ENCODE peak calls at places on chromosomes 12 and 14, in four cellular contexts. One of them, this sample, is unnamed.

GRCh38 chr14:94897092-94897491 is 127.2 kb upstream of the GSC start:
- DNase-seq in neural crest cell: no peak
- DNase-seq in iPS-NIHi11: no peak
- DNase-seq in activated T-helper 1 cell treated with anti-CD3 and anti-CD28 coated beads, Interleukin-2, amount 50 U/mL, for 16 hours: no peak
- DNase-seq in this sample: no peak

GRCh38 chr12:92393504-92393903 is 247.9 kb upstream of the BTG1 start:
- DNase-seq in neural crest cell: peak
- DNase-seq in iPS-NIHi11: no peak
- DNase-seq in activated T-helper 1 cell treated with anti-CD3 and anti-CD28 coated beads, Interleukin-2, amount 50 U/mL, for 16 hours: no peak
- DNase-seq in this sample: no peak

GRCh38 chr14:47262801-47263200 is 412.6 kb downstream of the MDGA2 start:
- DNase-seq in neural crest cell: no peak
- DNase-seq in iPS-NIHi11: no peak
- DNase-seq in activated T-helper 1 cell treated with anti-CD3 and anti-CD28 coated beads, Interleukin-2, amount 50 U/mL, for 16 hours: no peak
- DNase-seq in this sample: no peak

GRCh38 chr14:103495854-103496253 is 26.8 kb downstream of the CKB start:
- DNase-seq in neural crest cell: no peak
- DNase-seq in iPS-NIHi11: no peak
- DNase-seq in activated T-helper 1 cell treated with anti-CD3 and anti-CD28 coated beads, Interleukin-2, amount 50 U/mL, for 16 hours: no peak
- DNase-seq in this sample: no peak

GRCh38 chr12:132729541-132730320 is 19.1 kb downstream of the PGAM5 start:
- DNase-seq in neural crest cell: no peak
- DNase-seq in iPS-NIHi11: no peak
- DNase-seq in activated T-helper 1 cell treated with anti-CD3 and anti-CD28 coated beads, Interleukin-2, amount 50 U/mL, for 16 hours: no peak
- DNase-seq in this sample: no peak

GRCh38 chr12:56417739-56418138 is 31.5 kb downstream of the TIMELESS start:
- DNase-seq in neural crest cell: no peak
- DNase-seq in iPS-NIHi11: no peak
- DNase-seq in activated T-helper 1 cell treated with anti-CD3 and anti-CD28 coated beads, Interleukin-2, amount 50 U/mL, for 16 hours: no peak
- DNase-seq in this sample: no peak

GRCh38 chr12:49583361-49584094 is 15.6 kb upstream of the MCRS1 start:
- DNase-seq in neural crest cell: no peak
- DNase-seq in iPS-NIHi11: no peak
- DNase-seq in activated T-helper 1 cell treated with anti-CD3 and anti-CD28 coated beads, Interleukin-2, amount 50 U/mL, for 16 hours: no peak
- DNase-seq in this sample: no peak

GRCh38 chr14:45998554-45998953 is 653.0 kb downstream of the RPL10L start:
- DNase-seq in neural crest cell: no peak
- DNase-seq in iPS-NIHi11: no peak
- DNase-seq in activated T-helper 1 cell treated with anti-CD3 and anti-CD28 coated beads, Interleukin-2, amount 50 U/mL, for 16 hours: no peak
- DNase-seq in this sample: no peak

GRCh38 chr14:64792231-64792630 is 87.5 kb downstream of the SPTB start:
- DNase-seq in neural crest cell: no peak
- DNase-seq in iPS-NIHi11: no peak
- DNase-seq in activated T-helper 1 cell treated with anti-CD3 and anti-CD28 coated beads, Interleukin-2, amount 50 U/mL, for 16 hours: no peak
- DNase-seq in this sample: no peak

GRCh38 chr14:99035268-99035667 is 236.7 kb downstream of the BCL11B start:
- DNase-seq in neural crest cell: no peak
- DNase-seq in iPS-NIHi11: no peak
- DNase-seq in activated T-helper 1 cell treated with anti-CD3 and anti-CD28 coated beads, Interleukin-2, amount 50 U/mL, for 16 hours: no peak
- DNase-seq in this sample: no peak

GRCh38 chr12:111798182-111798581 is 31.4 kb downstream of the ALDH2 start:
- DNase-seq in neural crest cell: no peak
- DNase-seq in iPS-NIHi11: no peak
- DNase-seq in activated T-helper 1 cell treated with anti-CD3 and anti-CD28 coated beads, Interleukin-2, amount 50 U/mL, for 16 hours: no peak
- DNase-seq in this sample: no peak

GRCh38 chr12:96677363-96677762 is 188.0 kb downstream of the CFAP54 start:
- DNase-seq in neural crest cell: no peak
- DNase-seq in iPS-NIHi11: no peak
- DNase-seq in activated T-helper 1 cell treated with anti-CD3 and anti-CD28 coated beads, Interleukin-2, amount 50 U/mL, for 16 hours: no peak
- DNase-seq in this sample: no peak

GRCh38 chr14:75282166-75282547 is 3.5 kb downstream of the FOS start:
- DNase-seq in neural crest cell: no peak
- DNase-seq in iPS-NIHi11: no peak
- DNase-seq in activated T-helper 1 cell treated with anti-CD3 and anti-CD28 coated beads, Interleukin-2, amount 50 U/mL, for 16 hours: no peak
- DNase-seq in this sample: no peak

GRCh38 chr12:125650587-125650986 is 585.4 kb downstream of the AACS start:
- DNase-seq in neural crest cell: no peak
- DNase-seq in iPS-NIHi11: no peak
- DNase-seq in activated T-helper 1 cell treated with anti-CD3 and anti-CD28 coated beads, Interleukin-2, amount 50 U/mL, for 16 hours: no peak
- DNase-seq in this sample: no peak

GRCh38 chr12:89075890-89076591 is 276.3 kb downstream of the DUSP6 start:
- DNase-seq in neural crest cell: no peak
- DNase-seq in iPS-NIHi11: no peak
- DNase-seq in activated T-helper 1 cell treated with anti-CD3 and anti-CD28 coated beads, Interleukin-2, amount 50 U/mL, for 16 hours: no peak
- DNase-seq in this sample: no peak

GRCh38 chr12:1837541-1838206 is 17.3 kb downstream of the LRTM2 start:
- DNase-seq in neural crest cell: peak
- DNase-seq in iPS-NIHi11: no peak
- DNase-seq in activated T-helper 1 cell treated with anti-CD3 and anti-CD28 coated beads, Interleukin-2, amount 50 U/mL, for 16 hours: no peak
- DNase-seq in this sample: peak

GRCh38 chr12:67633024-67633423 is 15.5 kb upstream of the DYRK2 start:
- DNase-seq in neural crest cell: no peak
- DNase-seq in iPS-NIHi11: no peak
- DNase-seq in activated T-helper 1 cell treated with anti-CD3 and anti-CD28 coated beads, Interleukin-2, amount 50 U/mL, for 16 hours: no peak
- DNase-seq in this sample: no peak

GRCh38 chr12:587551-588322 is 75.5 kb downstream of the NINJ2 start:
- DNase-seq in neural crest cell: no peak
- DNase-seq in iPS-NIHi11: no peak
- DNase-seq in activated T-helper 1 cell treated with anti-CD3 and anti-CD28 coated beads, Interleukin-2, amount 50 U/mL, for 16 hours: no peak
- DNase-seq in this sample: no peak

GRCh38 chr14:104553166-104554087 is 26.1 kb upstream of the C14orf180 start:
- DNase-seq in neural crest cell: no peak
- DNase-seq in iPS-NIHi11: no peak
- DNase-seq in activated T-helper 1 cell treated with anti-CD3 and anti-CD28 coated beads, Interleukin-2, amount 50 U/mL, for 16 hours: no peak
- DNase-seq in this sample: no peak

GRCh38 chr12:75774309-75775052 is 257.1 kb downstream of the PHLDA1 start:
- DNase-seq in neural crest cell: no peak
- DNase-seq in iPS-NIHi11: no peak
- DNase-seq in activated T-helper 1 cell treated with anti-CD3 and anti-CD28 coated beads, Interleukin-2, amount 50 U/mL, for 16 hours: no peak
- DNase-seq in this sample: no peak

GRCh38 chr12:107223816-107224215 is 130.5 kb upstream of the CRY1 start:
- DNase-seq in neural crest cell: no peak
- DNase-seq in iPS-NIHi11: no peak
- DNase-seq in activated T-helper 1 cell treated with anti-CD3 and anti-CD28 coated beads, Interleukin-2, amount 50 U/mL, for 16 hours: no peak
- DNase-seq in this sample: no peak

GRCh38 chr14:52268191-52269061 is 928 bp downstream of the PTGDR start:
- DNase-seq in neural crest cell: peak
- DNase-seq in iPS-NIHi11: peak
- DNase-seq in activated T-helper 1 cell treated with anti-CD3 and anti-CD28 coated beads, Interleukin-2, amount 50 U/mL, for 16 hours: no peak
- DNase-seq in this sample: no peak

GRCh38 chr14:23708343-23708742 is 72.2 kb downstream of the DHRS2 start:
- DNase-seq in neural crest cell: no peak
- DNase-seq in iPS-NIHi11: no peak
- DNase-seq in activated T-helper 1 cell treated with anti-CD3 and anti-CD28 coated beads, Interleukin-2, amount 50 U/mL, for 16 hours: no peak
- DNase-seq in this sample: no peak

GRCh38 chr12:88067301-88067700 is 38.1 kb upstream of the C12orf50 start:
- DNase-seq in neural crest cell: no peak
- DNase-seq in iPS-NIHi11: no peak
- DNase-seq in activated T-helper 1 cell treated with anti-CD3 and anti-CD28 coated beads, Interleukin-2, amount 50 U/mL, for 16 hours: no peak
- DNase-seq in this sample: no peak

GRCh38 chr14:104797112-104798044 is 1.8 kb upstream of the AKT1 start:
- DNase-seq in neural crest cell: no peak
- DNase-seq in iPS-NIHi11: no peak
- DNase-seq in activated T-helper 1 cell treated with anti-CD3 and anti-CD28 coated beads, Interleukin-2, amount 50 U/mL, for 16 hours: no peak
- DNase-seq in this sample: peak

GRCh38 chr14:67526676-67527459 is 6.2 kb upstream of the PLEKHH1 start:
- DNase-seq in neural crest cell: peak
- DNase-seq in iPS-NIHi11: peak
- DNase-seq in activated T-helper 1 cell treated with anti-CD3 and anti-CD28 coated beads, Interleukin-2, amount 50 U/mL, for 16 hours: no peak
- DNase-seq in this sample: peak

GRCh38 chr12:52587563-52587962 is 13.7 kb downstream of the KRT72 start:
- DNase-seq in neural crest cell: no peak
- DNase-seq in iPS-NIHi11: no peak
- DNase-seq in activated T-helper 1 cell treated with anti-CD3 and anti-CD28 coated beads, Interleukin-2, amount 50 U/mL, for 16 hours: no peak
- DNase-seq in this sample: no peak

GRCh38 chr12:107467716-107468115 is 217.9 kb upstream of the PWP1 start:
- DNase-seq in neural crest cell: no peak
- DNase-seq in iPS-NIHi11: no peak
- DNase-seq in activated T-helper 1 cell treated with anti-CD3 and anti-CD28 coated beads, Interleukin-2, amount 50 U/mL, for 16 hours: no peak
- DNase-seq in this sample: no peak

GRCh38 chr14:101665478-101666078 is 95.9 kb upstream of the PPP2R5C start:
- DNase-seq in neural crest cell: peak
- DNase-seq in iPS-NIHi11: peak
- DNase-seq in activated T-helper 1 cell treated with anti-CD3 and anti-CD28 coated beads, Interleukin-2, amount 50 U/mL, for 16 hours: no peak
- DNase-seq in this sample: peak

GRCh38 chr12:117022465-117022864 is 76.8 kb downstream of the TESC start:
- DNase-seq in neural crest cell: no peak
- DNase-seq in iPS-NIHi11: no peak
- DNase-seq in activated T-helper 1 cell treated with anti-CD3 and anti-CD28 coated beads, Interleukin-2, amount 50 U/mL, for 16 hours: no peak
- DNase-seq in this sample: no peak

GRCh38 chr12:67274186-67274585 is 5.0 kb downstream of the CAND1 start:
- DNase-seq in neural crest cell: no peak
- DNase-seq in iPS-NIHi11: no peak
- DNase-seq in activated T-helper 1 cell treated with anti-CD3 and anti-CD28 coated beads, Interleukin-2, amount 50 U/mL, for 16 hours: no peak
- DNase-seq in this sample: no peak

GRCh38 chr14:90397401-90398314 is 829 bp downstream of the CALM1 start:
- DNase-seq in neural crest cell: peak
- DNase-seq in iPS-NIHi11: peak
- DNase-seq in activated T-helper 1 cell treated with anti-CD3 and anti-CD28 coated beads, Interleukin-2, amount 50 U/mL, for 16 hours: peak
- DNase-seq in this sample: peak

GRCh38 chr12:51536159-51536558 is 54.9 kb upstream of the SCN8A start:
- DNase-seq in neural crest cell: no peak
- DNase-seq in iPS-NIHi11: no peak
- DNase-seq in activated T-helper 1 cell treated with anti-CD3 and anti-CD28 coated beads, Interleukin-2, amount 50 U/mL, for 16 hours: no peak
- DNase-seq in this sample: no peak

GRCh38 chr14:67503331-67503730 is 14.8 kb upstream of the TMEM229B start:
- DNase-seq in neural crest cell: no peak
- DNase-seq in iPS-NIHi11: no peak
- DNase-seq in activated T-helper 1 cell treated with anti-CD3 and anti-CD28 coated beads, Interleukin-2, amount 50 U/mL, for 16 hours: no peak
- DNase-seq in this sample: no peak

GRCh38 chr14:91998667-91999570 is 40.9 kb downstream of the TRIP11 start:
- DNase-seq in neural crest cell: no peak
- DNase-seq in iPS-NIHi11: no peak
- DNase-seq in activated T-helper 1 cell treated with anti-CD3 and anti-CD28 coated beads, Interleukin-2, amount 50 U/mL, for 16 hours: no peak
- DNase-seq in this sample: no peak

GRCh38 chr12:64968989-64969819 is 144.8 kb downstream of the TBC1D30 start:
- DNase-seq in neural crest cell: no peak
- DNase-seq in iPS-NIHi11: peak
- DNase-seq in activated T-helper 1 cell treated with anti-CD3 and anti-CD28 coated beads, Interleukin-2, amount 50 U/mL, for 16 hours: no peak
- DNase-seq in this sample: no peak

GRCh38 chr14:66974397-66975025 is 214.7 kb upstream of the GARIN2 start:
- DNase-seq in neural crest cell: no peak
- DNase-seq in iPS-NIHi11: peak
- DNase-seq in activated T-helper 1 cell treated with anti-CD3 and anti-CD28 coated beads, Interleukin-2, amount 50 U/mL, for 16 hours: no peak
- DNase-seq in this sample: no peak

GRCh38 chr14:100438678-100439592 is 115.8 kb downstream of the SLC25A47 start:
- DNase-seq in neural crest cell: no peak
- DNase-seq in iPS-NIHi11: peak
- DNase-seq in activated T-helper 1 cell treated with anti-CD3 and anti-CD28 coated beads, Interleukin-2, amount 50 U/mL, for 16 hours: no peak
- DNase-seq in this sample: peak